ENCODE peak calls at places on chromosomes 13 and 19, in four cellular contexts. G is neural progenitor cell; N is body of pancreas; W is CD4-positive, alpha-beta memory T cell. T is an unnamed sample.

GRCh38 chr13:87147076-87147475 is 524.1 kb upstream of the SLITRK5 start:
- DNase-seq in G (no peak), N (no peak), W (no peak), T (no peak)

GRCh38 chr13:51291341-51291740 is 48.1 kb upstream of the SERPINE3 start:
- DNase-seq in G (no peak), N (no peak), W (no peak), T (no peak)

GRCh38 chr13:77946522-77946921 is 27.9 kb upstream of the EDNRB start:
- DNase-seq in G (no peak), N (no peak), W (no peak), T (no peak)

GRCh38 chr19:58399903-58400637 is 4.6 kb downstream of the RNF225 start:
- DNase-seq in G (no peak), N (no peak), W (no peak), T (no peak)

GRCh38 chr19:47427241-47428176 is 8.2 kb upstream of the MEIS3 start:
- DNase-seq in G (peak), N (peak), W (peak), T (peak)

GRCh38 chr19:7224205-7224833 is 69.9 kb downstream of the INSR start:
- DNase-seq in G (no peak), N (peak), W (no peak), T (no peak)

GRCh38 chr13:45402641-45403040 is 15.5 kb downstream of the SLC25A30 start:
- DNase-seq in G (no peak), N (peak), W (no peak), T (no peak)

GRCh38 chr19:34257559-34257924 is 3.2 kb downstream of the GARRE1 start:
- DNase-seq in G (no peak), N (no peak), W (no peak), T (no peak)

GRCh38 chr13:26220575-26220974 is 1.5 kb downstream of the RNF6 start:
- DNase-seq in G (no peak), N (no peak), W (no peak), T (no peak)

GRCh38 chr13:86907116-86907515 is 764.1 kb upstream of the SLITRK5 start:
- DNase-seq in G (no peak), N (no peak), W (no peak), T (no peak)

GRCh38 chr13:110364081-110364480 is 57.0 kb downstream of the COL4A2 start:
- DNase-seq in G (no peak), N (no peak), W (no peak), T (no peak)

DNA sequence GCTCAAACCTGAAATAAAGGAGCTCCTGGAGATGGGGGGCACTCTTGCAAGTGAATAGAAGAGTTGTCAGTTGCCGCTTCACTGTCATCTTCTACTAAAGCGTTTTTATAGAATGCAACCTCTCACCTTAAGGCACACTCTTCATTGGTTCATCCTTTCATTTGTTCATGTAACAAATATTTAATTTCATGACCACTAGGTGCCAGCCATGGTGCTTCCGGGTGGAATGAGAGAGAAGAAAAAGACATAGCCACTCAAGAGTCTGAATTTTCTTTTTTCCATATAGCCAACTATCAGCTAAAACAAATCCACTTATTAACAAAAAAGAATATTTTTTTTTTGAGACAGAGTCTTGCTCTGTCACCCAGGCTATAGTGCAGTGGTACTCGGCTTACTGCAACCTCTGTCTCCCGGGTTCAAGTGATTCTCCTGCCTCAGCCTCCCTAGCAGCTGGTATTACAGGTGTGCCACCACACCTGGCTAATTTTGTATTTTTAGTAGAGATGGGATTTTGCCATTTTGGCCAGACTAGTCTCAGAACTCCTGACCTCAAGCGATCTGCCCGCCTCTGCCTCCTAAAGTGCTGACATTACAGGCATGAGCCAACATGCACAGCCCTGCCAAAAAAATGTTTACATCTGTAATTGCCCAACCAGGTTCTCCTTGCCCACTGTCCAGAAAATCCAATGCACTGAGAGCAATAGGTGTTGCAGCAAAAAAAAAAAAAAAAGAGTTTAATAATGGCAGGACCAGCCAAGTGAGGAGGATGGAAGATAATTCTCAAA is 22.1 kb upstream of the SACS start:
- DNase-seq in G (no peak), N (no peak), W (no peak), T (no peak)
- H3K27ac ChIP-seq in G (no peak), N (no peak), W (no peak), T (no peak)

GRCh38 chr19:48443262-48443661 is 2.5 kb upstream of the GRWD1 start:
- DNase-seq in G (peak), N (peak), W (no peak), T (no peak)
- H3K27ac ChIP-seq in G (no peak), N (no peak), W (no peak), T (no peak)

GRCh38 chr13:114004416-114005205 is 30.7 kb upstream of the C13orf46 start:
- DNase-seq in G (no peak), N (peak), W (no peak), T (no peak)

GRCh38 chr13:114007566-114007965 is 33.7 kb upstream of the C13orf46 start:
- DNase-seq in G (no peak), N (no peak), W (no peak), T (no peak)

GRCh38 chr13:114002009-114002544 is 28.2 kb upstream of the C13orf46 start:
- DNase-seq in G (peak), N (no peak), W (no peak), T (no peak)

GRCh38 chr13:114002771-114003321 is 29.0 kb upstream of the C13orf46 start:
- DNase-seq in G (no peak), N (peak), W (peak), T (no peak)

GRCh38 chr13:114005206-114005720 is 31.4 kb upstream of the C13orf46 start:
- DNase-seq in G (no peak), N (no peak), W (no peak), T (no peak)
- H3K27ac ChIP-seq in G (no peak), N (no peak), W (no peak), T (no peak)

GRCh38 chr19:16071072-16071691 is 5.1 kb upstream of the TPM4 start:
- DNase-seq in G (no peak), N (no peak), W (no peak), T (no peak)

GRCh38 chr19:16075430-16076153 is 703 bp upstream of the TPM4 start:
- DNase-seq in G (peak), N (no peak), W (peak), T (no peak)

GRCh38 chr19:16073988-16074387 is 2.3 kb upstream of the TPM4 start:
- DNase-seq in G (no peak), N (no peak), W (peak), T (no peak)

GRCh38 chr19:16074488-16075365 is 1.6 kb upstream of the TPM4 start:
- DNase-seq in G (no peak), N (no peak), W (peak), T (no peak)

GRCh38 chr19:16073481-16073880 is 2.8 kb upstream of the TPM4 start:
- DNase-seq in G (no peak), N (no peak), W (no peak), T (no peak)
- H3K27ac ChIP-seq in G (no peak), N (no peak), W (peak), T (no peak)

DNA sequence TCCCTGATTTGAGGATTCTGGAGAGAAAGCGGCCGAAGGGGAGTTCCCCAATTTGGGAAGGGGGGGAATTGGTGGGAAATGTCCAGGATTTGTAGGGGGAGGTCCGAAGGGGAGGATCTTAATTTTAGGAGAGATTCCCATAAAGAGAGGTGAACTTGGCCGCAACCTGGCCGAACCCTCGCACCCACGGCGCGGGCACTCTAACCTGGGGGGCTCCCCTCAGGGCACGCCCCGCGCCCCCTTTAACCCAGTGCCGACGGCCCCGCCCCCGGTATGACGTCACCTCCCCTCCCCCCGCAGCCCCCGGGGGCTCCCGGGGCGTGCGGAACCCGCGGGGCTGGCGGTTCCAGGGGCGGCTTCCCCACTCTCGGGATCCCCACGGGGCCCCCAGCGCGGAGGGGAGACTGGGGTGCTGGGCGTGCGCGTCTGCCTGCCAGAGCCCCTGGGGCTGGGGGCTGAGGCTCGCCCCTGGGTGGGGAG is 1.1 kb downstream of the PTPRS start:
- DNase-seq in G (peak), N (no peak), W (no peak), T (no peak)
- H3K27ac ChIP-seq in G (peak), N (no peak), W (no peak), T (no peak)

DNA sequence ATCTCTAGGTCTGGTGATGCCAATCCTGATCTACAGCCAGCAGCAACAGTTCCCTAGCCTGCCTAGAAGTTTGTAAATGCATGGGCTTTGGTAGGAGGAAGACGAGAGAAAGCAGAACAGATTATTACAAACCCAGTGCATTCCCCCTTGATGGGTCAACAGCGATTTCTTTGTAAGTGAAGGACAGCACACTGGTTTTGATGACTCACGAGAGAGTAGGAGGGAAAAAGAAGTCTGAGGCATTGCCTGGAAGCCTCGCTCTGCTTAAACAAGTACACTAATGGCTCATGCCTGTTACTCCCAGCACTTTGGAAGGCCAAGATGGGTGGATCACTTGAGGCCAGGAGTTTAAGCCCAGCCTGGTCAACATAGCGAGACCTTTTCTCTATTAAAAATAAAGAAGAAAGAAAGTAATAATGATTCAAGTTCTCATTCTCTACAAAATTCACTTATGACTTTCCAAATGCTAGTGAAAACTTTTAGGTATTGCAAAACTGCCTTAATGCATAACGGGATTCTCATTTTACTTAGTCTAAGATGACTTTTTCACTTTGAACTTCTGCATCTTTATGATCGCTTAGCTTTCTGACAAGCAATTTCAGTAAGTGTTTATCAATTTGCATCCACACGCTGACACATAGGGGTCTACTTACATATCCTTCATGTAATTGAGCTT is 47.7 kb upstream of the USPL1 start:
- DNase-seq in G (no peak), N (no peak), W (no peak), T (no peak)
- H3K27ac ChIP-seq in G (no peak), N (no peak), W (no peak), T (no peak)

DNA sequence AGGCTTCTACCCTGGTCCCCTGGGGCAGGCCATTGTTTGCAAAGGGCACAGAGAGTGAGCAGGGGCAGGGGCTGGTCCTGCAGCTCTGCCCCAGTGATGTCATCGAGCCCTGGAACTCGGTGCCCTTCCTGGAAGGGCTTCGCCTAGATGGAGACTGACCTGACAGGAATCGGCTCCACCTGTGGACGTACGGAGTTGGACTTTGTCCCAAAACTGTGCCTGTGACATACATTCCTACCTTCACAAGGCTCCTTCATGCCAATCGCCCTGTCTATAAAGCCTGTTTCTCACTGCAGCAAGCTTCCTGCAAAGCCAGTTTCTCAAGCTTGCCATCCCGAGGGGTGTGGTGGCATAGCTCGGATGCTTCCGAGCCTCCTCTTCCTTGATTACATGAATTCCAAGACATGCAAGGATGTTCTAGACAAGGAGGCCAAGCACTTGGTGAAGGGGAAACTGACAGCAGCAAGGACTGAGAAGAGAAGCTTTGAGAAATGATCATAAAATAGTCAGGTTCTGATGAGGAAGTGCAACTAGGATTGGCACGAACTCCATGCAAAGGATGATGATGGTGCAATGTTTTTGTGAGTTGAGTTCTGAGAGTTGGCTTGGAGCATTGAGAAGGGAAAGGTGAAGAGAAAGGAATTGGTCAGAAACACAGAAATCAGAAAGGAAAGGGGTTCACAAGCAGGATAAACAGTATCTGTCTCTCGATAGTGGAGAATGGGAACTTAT is 73.6 kb upstream of the STK24 start:
- DNase-seq in G (no peak), N (peak), W (no peak), T (no peak)
- H3K27ac ChIP-seq in G (no peak), N (no peak), W (no peak), T (no peak)

DNA sequence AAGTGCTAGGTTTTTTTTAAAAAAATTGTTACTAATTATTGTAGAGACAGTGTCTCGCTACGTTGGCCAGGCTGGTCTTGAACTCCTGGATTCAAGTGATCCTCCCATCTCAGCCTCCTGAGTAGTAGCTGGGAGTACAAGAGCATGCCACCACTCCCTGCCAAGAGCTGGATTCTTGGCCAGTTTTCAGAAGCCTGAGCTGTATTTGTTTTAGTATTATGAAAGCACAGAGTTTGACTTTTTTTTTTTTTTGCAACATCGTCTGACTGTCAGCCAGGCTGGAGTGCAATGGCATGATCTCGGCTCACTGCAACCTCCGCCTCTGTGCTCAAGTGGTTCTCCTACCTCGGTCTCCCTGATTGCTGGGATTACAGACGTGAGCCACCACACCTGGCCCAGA is 7.0 kb downstream of the ARMC6 start:
- DNase-seq in G (no peak), N (peak), W (no peak), T (no peak)
- H3K27ac ChIP-seq in G (no peak), N (peak), W (no peak), T (no peak)

GRCh38 chr13:27461940-27462584 is 11.7 kb upstream of the MTIF3 start:
- DNase-seq in G (no peak), N (no peak), W (no peak), T (no peak)
- H3K27ac ChIP-seq in G (no peak), N (no peak), W (no peak), T (no peak)

GRCh38 chr19:44799627-44800257 is 9.2 kb upstream of the BCAM start:
- DNase-seq in G (no peak), N (no peak), W (no peak), T (no peak)

GRCh38 chr19:44794610-44795009 is 14.3 kb upstream of the BCAM start:
- DNase-seq in G (no peak), N (no peak), W (no peak), T (no peak)

GRCh38 chr19:44795398-44795987 is 13.4 kb upstream of the BCAM start:
- DNase-seq in G (no peak), N (no peak), W (no peak), T (no peak)

GRCh38 chr19:44800461-44800860 is 8.4 kb upstream of the BCAM start:
- DNase-seq in G (peak), N (peak), W (peak), T (peak)

DNA sequence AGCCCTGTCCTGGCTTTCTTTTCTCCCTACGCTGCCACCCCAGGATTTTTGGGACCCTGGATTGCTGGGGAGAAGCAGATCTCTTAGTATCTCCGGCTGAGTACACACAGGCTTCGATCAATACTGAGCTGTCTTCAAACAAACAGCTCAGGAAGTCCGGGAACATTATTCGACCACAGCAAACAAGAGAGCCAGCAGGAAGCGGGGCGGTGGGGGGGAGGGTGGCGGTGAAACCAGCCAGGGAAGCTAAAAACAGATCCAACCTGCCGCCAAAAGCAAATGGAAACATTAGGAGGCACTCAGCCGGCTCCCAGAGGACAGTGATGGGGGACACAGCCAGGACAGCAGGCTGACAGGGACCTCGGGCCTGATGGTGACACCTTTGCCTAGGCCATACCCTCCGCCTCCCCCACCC is 12.2 kb upstream of the BCAM start:
- DNase-seq in G (peak), N (peak), W (no peak), T (no peak)
- H3K27ac ChIP-seq in G (peak), N (peak), W (no peak), T (peak)